ENCODE peak calls at places on chromosomes 6 and 20, in six cellular contexts. F is nephron progenitor cell, P is DMS153, U is right cardiac atrium, T is heart right ventricle, R is transverse colon. X is an unnamed sample.

GRCh38 chr6:16921399-16922110 is 160.3 kb upstream of the ATXN1 start:
- DNase-seq in U (no peak), F (no peak), T (no peak), R (no peak), P (no peak), X (no peak)

GRCh38 chr6:138278326-138278725 is 60.0 kb upstream of the PBOV1 start:
- DNase-seq in R (no peak), U (no peak), P (no peak), T (peak), F (peak), X (no peak)

GRCh38 chr6:134431306-134431919 is 113.5 kb upstream of the SGK1 start:
- DNase-seq in F (no peak), P (no peak), R (no peak), U (no peak), T (no peak), X (no peak)

GRCh38 chr6:79632580-79632979 is 1.5 kb downstream of the SH3BGRL2 start:
- DNase-seq in R (no peak), P (no peak), F (no peak), U (no peak), T (no peak), X (no peak)

GRCh38 chr6:132763269-132763668 is 5.6 kb upstream of the VNN2 start:
- DNase-seq in P (no peak), T (peak), R (peak), U (no peak), F (no peak), X (no peak)

GRCh38 chr6:169574420-169574819 is 127.4 kb downstream of the WDR27 start:
- DNase-seq in U (no peak), T (no peak), F (no peak), P (no peak), R (no peak), X (no peak)

GRCh38 chr6:161406633-161407032 is 132.8 kb upstream of the AGPAT4 start:
- DNase-seq in U (no peak), P (no peak), T (no peak), R (no peak), F (no peak), X (no peak)

GRCh38 chr20:47438464-47439381 is 63.0 kb upstream of the NCOA3 start:
- DNase-seq in U (no peak), F (no peak), T (peak), R (peak), P (no peak), X (peak)

GRCh38 chr6:52551483-52552277 is 25.2 kb downstream of the TRAM2 start:
- DNase-seq in R (peak), U (peak), P (peak), T (peak), F (peak), X (peak)

GRCh38 chr20:54774423-54774822 is 299.0 kb downstream of the DOK5 start:
- DNase-seq in F (no peak), U (no peak), T (no peak), P (no peak), R (no peak), X (no peak)

GRCh38 chr6:143159001-143159400 is 98.3 kb downstream of the AIG1 start:
- DNase-seq in T (no peak), R (no peak), P (no peak), F (no peak), U (no peak), X (peak)

GRCh38 chr6:43269273-43270007 is 26.2 kb downstream of the TTBK1 start:
- DNase-seq in F (peak), U (no peak), P (no peak), R (peak), T (peak), X (no peak)

GRCh38 chr20:34579191-34579661 is 20.7 kb downstream of the MAP1LC3A start:
- DNase-seq in F (no peak), U (peak), T (peak), R (peak), P (peak), X (peak)

GRCh38 chr6:66538548-66539135 is 831.6 kb upstream of the EYS start:
- DNase-seq in P (no peak), T (no peak), U (no peak), F (no peak), R (no peak), X (peak)

GRCh38 chr20:63381781-63382431 is 20.8 kb upstream of the CHRNA4 start:
- DNase-seq in U (no peak), T (no peak), P (no peak), F (peak), R (no peak), X (no peak)

GRCh38 chr20:44959896-44960852 is at the start of gene TOMM34:
- DNase-seq in T (peak), P (peak), F (peak), U (peak), R (peak), X (peak)

GRCh38 chr6:16345449-16346330 is 107.3 kb downstream of the GMPR start:
- DNase-seq in U (no peak), T (no peak), P (peak), F (no peak), R (no peak), X (no peak)

GRCh38 chr6:163416640-163417253 is 2.2 kb downstream of the QKI start:
- DNase-seq in P (no peak), F (peak), U (peak), R (peak), T (peak), X (peak)

GRCh38 chr6:89021629-89022028 is 58.2 kb upstream of the RNGTT start:
- DNase-seq in U (no peak), T (no peak), P (no peak), R (no peak), F (no peak), X (no peak)

GRCh38 chr6:13250703-13251102 is 77.6 kb downstream of the TBC1D7 start:
- DNase-seq in T (no peak), U (no peak), R (no peak), P (no peak), F (no peak), X (no peak)

GRCh38 chr20:33650753-33651561 is 11.2 kb upstream of the C20orf144 start:
- DNase-seq in R (peak), P (peak), T (no peak), U (no peak), F (no peak), X (no peak)

GRCh38 chr6:105920071-105920470 is 166.1 kb upstream of the PRDM1 start:
- DNase-seq in R (no peak), P (no peak), F (no peak), T (no peak), U (no peak), X (no peak)

GRCh38 chr20:24957326-24957996 is 8.4 kb downstream of the CST7 start:
- DNase-seq in T (no peak), P (no peak), F (no peak), R (no peak), U (no peak), X (no peak)

GRCh38 chr6:108507316-108507715 is 53.4 kb upstream of the FOXO3 start:
- DNase-seq in F (no peak), T (no peak), R (no peak), P (no peak), U (no peak), X (no peak)

GRCh38 chr20:62953839-62954703 is 1.6 kb downstream of the SLC17A9 start:
- DNase-seq in U (peak), F (peak), R (peak), T (peak), P (peak), X (peak)

X was measured in cerebellar cortex.